ENCODE peak calls at places on chromosomes 6 and 20, in nine cellular contexts. T is GM20000; G is left colon; E is fibroblast of the aortic adventitia; Y is activated T-helper 1 cell treated with anti-CD3 and anti-CD28 coated beads, Interleukin-2, amount 50 U/mL, for 16 hours; H is activated CD8-positive, alpha-beta memory T cell treated with anti-CD3 and anti-CD28 coated beads for 4 hours; X is T-cell; U is neural crest cell; F is NCI-H1092 treated with DMSO at 0.1 percent for 48 hours. R is an unnamed sample.
A peak's percentile ranks its signal among the peaks of the same experiment; 100 is the strongest.

GRCh38 chr6:89566930-89567634 is 71.5 kb downstream of the LYRM2 start:
- DNase-seq in H (no peak), U (peak; percentile 40), G (no peak), T (no peak), F (no peak), E (no peak), Y (no peak), X (no peak), R (no peak)

GRCh38 chr6:90293319-90293937 is 3.2 kb downstream of the BACH2 start:
- DNase-seq in E (no peak), T (no peak), H (no peak), G (no peak), X (no peak), U (no peak), F (no peak), Y (no peak), R (no peak)

GRCh38 chr20:10848810-10849370 is 175.1 kb upstream of the JAG1 start:
- DNase-seq in T (no peak), Y (no peak), E (peak; percentile 95), U (no peak), X (no peak), H (no peak), F (no peak), G (peak; percentile 62), R (no peak)

GRCh38 chr6:106360989-106361430 is 493 bp downstream of the CRYBG1 start:
- DNase-seq in F (no peak), Y (no peak), U (peak; percentile 2), H (no peak), G (peak; percentile 37), T (peak; percentile 63), X (peak; percentile 14), E (no peak), R (no peak)

GRCh38 chr6:32940656-32941411 is at the start of gene HLA-DMB:
- DNase-seq in E (peak; percentile 72), H (no peak), T (peak; percentile 87), F (no peak), X (peak; percentile 46), Y (no peak), G (no peak), U (no peak), R (no peak)

GRCh38 chr6:75968143-75968542 is 104.3 kb downstream of the IMPG1 start:
- DNase-seq in H (no peak), T (no peak), X (no peak), Y (no peak), G (no peak), F (no peak), U (no peak), E (no peak), R (no peak)

GRCh38 chr20:50655325-50655880 is 35.9 kb downstream of the RIPOR3 start:
- DNase-seq in X (no peak), T (no peak), H (no peak), U (no peak), E (peak; percentile 95), F (peak; percentile 44), G (peak; percentile 64), Y (no peak), R (no peak)

GRCh38 chr20:64104667-64105451 is 2.5 kb downstream of the NPBWR2 start:
- DNase-seq in X (no peak), Y (no peak), E (no peak), U (no peak), T (no peak), G (no peak), F (no peak), H (no peak), R (no peak)

GRCh38 chr6:159540152-159540551 is 152.9 kb downstream of the SOD2 start:
- DNase-seq in X (no peak), T (no peak), E (no peak), U (peak; percentile 25), Y (no peak), G (no peak), F (no peak), H (no peak), R (no peak)

GRCh38 chr20:23497458-23498026 is 6.6 kb downstream of the CST8 start:
- DNase-seq in G (no peak), T (no peak), Y (no peak), H (no peak), E (no peak), F (no peak), X (no peak), U (no peak), R (no peak)

GRCh38 chr20:41365785-41366545 is 653 bp downstream of the EMILIN3 start:
- DNase-seq in E (no peak), Y (no peak), X (no peak), H (no peak), T (no peak), G (no peak), F (peak; percentile 34), U (no peak), R (no peak)

GRCh38 chr20:7959484-7959883 is 19.2 kb upstream of the HAO1 start:
- DNase-seq in E (no peak), G (no peak), T (no peak), F (peak; percentile 21), Y (no peak), X (no peak), H (no peak), U (no peak), R (no peak)

GRCh38 chr20:50381771-50382593 is 128.2 kb upstream of the PTPN1 start:
- DNase-seq in X (no peak), E (no peak), G (peak; percentile 57), H (no peak), F (no peak), Y (no peak), T (peak; percentile 45), U (no peak), R (no peak)

GRCh38 chr6:84417261-84417660 is 189.8 kb upstream of the CEP162 start:
- DNase-seq in G (no peak), E (peak; percentile 54), X (no peak), U (no peak), T (no peak), F (no peak), Y (no peak), H (no peak), R (no peak)

GRCh38 chr6:7142228-7142801 is 34.6 kb downstream of the RREB1 start:
- DNase-seq in F (no peak), Y (no peak), X (no peak), H (no peak), T (no peak), U (no peak), E (no peak), G (no peak), R (no peak)

GRCh38 chr6:132907231-132907630 is 92.9 kb downstream of the RPS12 start:
- DNase-seq in E (no peak), X (no peak), F (no peak), T (no peak), H (no peak), U (no peak), G (no peak), Y (no peak), R (no peak)

GRCh38 chr20:50834599-50835005 is 39.7 kb downstream of the BCAS4 start:
- DNase-seq in Y (no peak), E (peak; percentile 61), T (no peak), G (no peak), U (no peak), F (no peak), H (no peak), X (no peak), R (no peak)

GRCh38 chr20:39103732-39104131 is 141.6 kb downstream of the DHX35 start:
- DNase-seq in T (no peak), X (no peak), F (no peak), U (no peak), E (peak; percentile 41), H (no peak), G (no peak), Y (no peak), R (no peak)

GRCh38 chr20:44610313-44610965 is 28.1 kb downstream of the PKIG start:
- DNase-seq in T (no peak), U (no peak), E (peak; percentile 35), F (no peak), H (no peak), X (peak; percentile 30), Y (no peak), G (no peak), R (no peak)

GRCh38 chr20:37533154-37533715 is 5.6 kb upstream of the BLCAP start:
- DNase-seq in Y (no peak), G (no peak), F (no peak), X (no peak), U (no peak), T (no peak), E (peak; percentile 12), H (no peak), R (no peak)

GRCh38 chr20:37381621-37382538 is 35.9 kb downstream of the SRC start:
- DNase-seq in H (no peak), T (no peak), E (no peak), G (peak; percentile 18), Y (no peak), X (no peak), F (no peak), U (no peak), R (no peak)

GRCh38 chr6:11197175-11197535 is 35.3 kb downstream of the NEDD9 start:
- DNase-seq in E (peak; percentile 77), F (no peak), X (no peak), U (no peak), H (no peak), Y (no peak), G (no peak), T (no peak), R (no peak)

GRCh38 chr6:81985191-81985590 is 232.7 kb upstream of the TENT5A start:
- DNase-seq in T (no peak), U (no peak), E (no peak), F (no peak), Y (no peak), H (no peak), G (no peak), X (no peak), R (no peak)

GRCh38 chr6:168326294-168327261 is 7.0 kb upstream of the DACT2 start:
- DNase-seq in E (peak; percentile 93), U (no peak), T (no peak), Y (no peak), X (no peak), G (no peak), H (no peak), F (no peak), R (no peak)

GRCh38 chr6:137799950-137800568 is 67.0 kb upstream of the TNFAIP3 start:
- DNase-seq in F (no peak), H (peak; percentile 26), X (peak; percentile 32), Y (no peak), T (peak; percentile 55), G (no peak), E (peak; percentile 56), U (no peak), R (peak; percentile 31)

R was measured in central memory CD8-positive, alpha-beta T cell.